ENCODE peak calls at places on chromosomes 13 and 19, in four cellular contexts. G is aorta, Z is ascending aorta, V is thoracic aorta. K is an unnamed sample.
A peak's percentile ranks its signal among the peaks of the same experiment; 100 is the strongest.

GRCh38 chr13:110397445-110397844 is 90.4 kb downstream of the COL4A2 start:
- DNase-seq in G (no peak), Z (no peak), V (no peak), K (no peak)

GRCh38 chr19:53945441-53945840 is 17.3 kb upstream of the CACNG8 start:
- DNase-seq in G (peak; percentile 5), Z (no peak), V (no peak), K (peak; percentile 17)

GRCh38 chr13:79966502-79966901 is 374.4 kb downstream of the SPRY2 start:
- DNase-seq in G (no peak), Z (no peak), V (no peak), K (no peak)

GRCh38 chr13:24630851-24631341 is 49.3 kb upstream of the ATP12A start:
- DNase-seq in G (no peak), Z (no peak), V (no peak), K (peak; percentile 14)

GRCh38 chr19:33604651-33605050 is 17.1 kb upstream of the CHST8 start:
- DNase-seq in G (no peak), Z (no peak), V (no peak), K (peak; percentile 79)

GRCh38 chr19:3068071-3068470 is 5.8 kb upstream of the TLE5 start:
- DNase-seq in G (no peak), Z (no peak), V (no peak), K (peak; percentile 88)

GRCh38 chr19:2424686-2425621 is 2.4 kb downstream of the TIMM13 start:
- DNase-seq in G (peak; percentile 82), Z (no peak), V (no peak), K (no peak)

GRCh38 chr19:49468746-49469447 is 5.1 kb upstream of the FLT3LG start:
- DNase-seq in G (peak; percentile 89), Z (no peak), V (peak; percentile 31), K (peak; percentile 88)

GRCh38 chr19:48695743-48696352 is at the start of gene FUT2:
- DNase-seq in G (no peak), Z (no peak), V (no peak), K (no peak)

GRCh38 chr13:26219726-26220125 is 2.4 kb downstream of the RNF6 start:
- DNase-seq in G (no peak), Z (no peak), V (no peak), K (no peak)

GRCh38 chr19:1026189-1027019 is at the start of gene CNN2:
- DNase-seq in G (peak; percentile 95), Z (no peak), V (no peak), K (peak; percentile 76)

GRCh38 chr13:33547035-33547434 is 261.5 kb upstream of the STARD13 start:
- DNase-seq in G (no peak), Z (no peak), V (no peak), K (peak; percentile 35)

GRCh38 chr13:82011355-82011754 is 1670.4 kb upstream of the SPRY2 start:
- DNase-seq in G (no peak), Z (no peak), V (no peak), K (no peak)

GRCh38 chr19:35509018-35509652 is 4.3 kb downstream of the DMKN start:
- DNase-seq in G (no peak), Z (no peak), V (no peak), K (no peak)

GRCh38 chr13:29131881-29132668 is 311.9 kb downstream of the MTUS2 start:
- DNase-seq in G (no peak), Z (no peak), V (no peak), K (no peak)

GRCh38 chr19:3346677-3347353 is 19.6 kb upstream of the NFIC start:
- DNase-seq in G (peak; percentile 95), Z (no peak), V (no peak), K (peak; percentile 42)

GRCh38 chr19:29548483-29549085 is 22.8 kb downstream of the VSTM2B start:
- DNase-seq in G (no peak), Z (no peak), V (no peak), K (no peak)

GRCh38 chr19:5805465-5806132 is 732 bp downstream of the NRTN start:
- DNase-seq in G (no peak), Z (no peak), V (no peak), K (peak; percentile 88)

GRCh38 chr19:9865732-9866627 is 30.9 kb downstream of the PIN1 start:
- DNase-seq in G (no peak), Z (no peak), V (no peak), K (no peak)

GRCh38 chr19:43609872-43610271 is 2.0 kb upstream of the SRRM5 start:
- DNase-seq in G (no peak), Z (no peak), V (no peak), K (no peak)

GRCh38 chr13:103236213-103236612 is 170.0 kb upstream of the SLC10A2 start:
- DNase-seq in G (no peak), Z (no peak), V (no peak), K (no peak)

GRCh38 chr19:16654151-16654550 is 5.8 kb downstream of the SMIM7 start:
- DNase-seq in G (no peak), Z (no peak), V (no peak), K (peak; percentile 68)

GRCh38 chr19:16657384-16657783 is 2.6 kb downstream of the SMIM7 start:
- DNase-seq in G (no peak), Z (no peak), V (no peak), K (no peak)

GRCh38 chr19:16650821-16651220 is 9.1 kb downstream of the SMIM7 start:
- DNase-seq in G (no peak), Z (no peak), V (no peak), K (no peak)

GRCh38 chr19:16655727-16656126 is 4.2 kb downstream of the SMIM7 start:
- DNase-seq in G (no peak), Z (no peak), V (no peak), K (no peak)

DNA sequence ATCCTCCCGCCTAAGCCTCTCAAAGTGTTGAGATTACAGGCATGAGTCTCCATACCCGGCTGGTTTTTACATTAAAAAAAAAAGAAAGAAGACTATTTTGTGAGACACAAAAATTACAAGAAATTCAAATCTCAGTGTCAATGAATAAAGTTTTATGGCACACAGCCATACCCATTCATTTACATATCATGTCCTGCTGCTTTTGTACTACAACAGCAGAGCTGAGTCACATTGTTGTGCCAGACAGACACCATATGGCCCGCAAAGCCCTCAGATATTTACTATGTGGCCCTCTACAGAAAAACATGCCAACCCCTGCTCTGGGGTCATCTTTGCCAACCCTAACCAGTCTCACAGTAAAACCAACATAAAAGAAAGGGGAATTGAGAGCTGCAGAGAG is 5.3 kb downstream of the SMIM7 start:
- DNase-seq in G (no peak), Z (no peak), V (no peak), K (no peak)
- H3K4me1 ChIP-seq in G (no peaks in the 10 kb centered on the region), Z (peaks cover 13% of the 10 kb centered on the region), V (peaks cover 20% of the 10 kb centered on the region), K (no peaks in the 10 kb centered on the region)

GRCh38 chr13:93767917-93768422 is 541.4 kb downstream of the GPC6 start:
- DNase-seq in G (no peak), Z (no peak), V (no peak), K (peak; percentile 45)
- H3K27ac ChIP-seq in G (no peak overlapping the region), Z (no peak overlapping the region), V (no peak overlapping the region), K (peak overlapping the region; percentile 78)

DNA sequence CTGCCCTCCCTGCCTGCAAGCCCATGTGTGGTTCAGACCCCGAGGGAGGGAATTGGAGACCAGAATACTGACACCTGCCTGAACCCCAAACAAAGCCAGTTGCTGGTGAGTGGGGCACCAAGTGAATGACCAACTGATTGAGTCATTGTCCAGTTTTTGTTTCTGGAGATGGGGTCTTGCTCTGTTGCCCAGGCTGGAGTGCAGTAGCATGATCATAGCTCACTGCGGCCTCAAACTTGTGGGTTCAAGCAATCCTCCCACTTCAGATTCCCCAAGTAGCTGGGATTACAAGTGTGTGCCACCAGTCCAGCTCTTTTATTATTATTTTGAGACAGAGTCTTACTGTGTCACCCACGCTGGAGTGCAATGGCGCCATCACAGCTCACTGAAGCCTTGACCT is 4.0 kb downstream of the CCL25 start:
- DNase-seq in G (no peak), Z (no peak), V (no peak), K (no peak)
- H3K27me3 ChIP-seq in G (no peaks in the 10 kb centered on the region), Z (no peaks in the 10 kb centered on the region), V (no peaks in the 10 kb centered on the region), K (no peaks in the 10 kb centered on the region)

GRCh38 chr13:21817878-21818277 is 147.0 kb downstream of the FGF9 start:
- DNase-seq in G (peak; percentile 63), Z (no peak), V (no peak), K (no peak)
- H3K4me1 ChIP-seq in G (no peaks in the 10 kb centered on the region), Z (no peaks in the 10 kb centered on the region), V (no peaks in the 10 kb centered on the region), K (no peaks in the 10 kb centered on the region)

DNA sequence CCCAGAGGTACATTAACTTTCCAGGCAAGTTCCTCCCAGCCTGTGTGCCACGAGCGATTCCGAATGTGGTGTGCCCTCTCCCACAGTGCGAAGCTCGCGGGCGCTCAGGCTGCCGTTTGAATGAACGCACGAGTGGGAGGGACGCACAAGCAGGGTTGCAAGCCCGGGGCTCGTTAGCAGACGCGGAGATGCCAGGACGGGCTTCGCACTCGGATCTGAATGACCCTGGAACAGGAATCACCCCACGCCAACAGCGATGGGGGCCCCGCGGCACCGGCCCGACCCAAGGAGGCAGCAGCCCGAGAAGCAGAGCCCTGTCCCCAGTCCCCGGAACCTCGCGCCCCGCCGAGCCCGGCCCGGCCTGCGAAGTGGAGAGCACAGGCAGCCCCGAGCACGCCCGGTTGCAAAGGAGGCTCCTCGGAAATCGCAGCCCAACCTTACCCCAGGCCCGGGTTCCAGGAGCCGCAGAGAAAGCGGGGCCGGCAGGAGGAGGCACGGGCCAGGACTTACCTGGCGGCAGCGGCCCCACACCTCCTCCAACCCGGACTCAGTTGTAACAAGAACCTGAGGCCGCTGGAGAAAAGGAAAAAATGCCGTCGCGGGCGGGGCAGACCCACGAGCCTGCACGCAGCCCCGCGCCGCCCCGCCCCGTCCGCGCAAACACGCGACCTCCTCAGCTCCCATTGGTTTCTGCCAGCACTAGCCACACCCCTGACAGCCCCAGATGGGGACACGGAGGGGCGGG is at the start of gene SLC25A30:
- DNase-seq in G (peak; percentile 97), Z (peak; percentile 87), V (peak; percentile 85), K (peak; percentile 95)
- H3K27ac ChIP-seq in G (peak within 1 kb of the TSS; percentile 56), Z (peak within 1 kb of the TSS; percentile 83), V (peak within 1 kb of the TSS; percentile 81), K (peak within 1 kb of the TSS; percentile 44)

GRCh38 chr13:112457081-112457480 is 80.9 kb downstream of the SPACA7 start:
- DNase-seq in G (no peak), Z (no peak), V (no peak), K (no peak)
- H3K27me3 ChIP-seq in G (no peaks in the 10 kb centered on the region), Z (no peaks in the 10 kb centered on the region), V (no peaks in the 10 kb centered on the region), K (no peaks in the 10 kb centered on the region)

GRCh38 chr13:86660090-86660489 is 860.9 kb upstream of the SLITRK6 start:
- DNase-seq in G (no peak), Z (no peak), V (no peak), K (no peak)
- H3K4me1 ChIP-seq in G (no peaks in the 10 kb centered on the region), Z (no peaks in the 10 kb centered on the region), V (no peaks in the 10 kb centered on the region), K (no peaks in the 10 kb centered on the region)

GRCh38 chr19:13981467-13981866 is 24.7 kb downstream of the RFX1 start:
- DNase-seq in G (no peak), Z (no peak), V (no peak), K (no peak)
- H3K27ac ChIP-seq in G (no peak overlapping the region), Z (no peak overlapping the region), V (no peak overlapping the region), K (no peak overlapping the region)

DNA sequence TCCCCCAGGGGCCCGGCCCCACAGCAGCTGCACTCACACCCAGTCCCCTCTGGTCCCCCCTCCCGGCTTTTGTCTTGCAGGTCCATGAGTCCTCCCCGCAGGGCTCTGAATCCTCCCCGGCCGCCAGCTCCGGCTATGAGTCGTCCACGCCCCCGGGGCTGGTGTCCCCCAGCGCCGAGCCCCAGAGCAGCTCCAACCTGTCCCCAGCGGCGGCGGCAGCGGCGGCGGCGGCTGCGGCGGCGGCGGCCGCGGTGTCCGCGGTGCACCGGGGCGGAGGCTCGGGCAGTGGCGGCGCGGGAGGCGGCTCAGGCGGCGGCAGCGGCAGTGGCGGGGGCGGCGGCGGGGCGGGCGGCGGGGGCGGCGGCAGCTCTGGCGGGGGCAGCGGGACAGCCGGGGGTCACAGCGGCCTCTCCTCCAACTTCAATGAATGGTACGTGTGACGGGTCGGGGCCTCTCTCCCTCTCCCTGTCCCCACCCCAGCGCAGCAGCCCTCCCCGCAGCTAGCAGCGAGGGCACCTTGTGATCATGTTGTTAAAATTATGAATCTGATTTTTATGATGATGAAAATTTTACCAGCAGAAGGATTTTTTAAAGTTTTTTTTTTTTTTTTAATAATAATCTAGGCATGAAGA is 3.8 kb downstream of the ZIC2 start:
- DNase-seq in G (peak; percentile 51), Z (no peak), V (no peak), K (no peak)
- H3K27me3 ChIP-seq in G (no peaks in the 10 kb centered on the region), Z (peaks cover 56% of the 10 kb centered on the region), V (peaks cover 56% of the 10 kb centered on the region), K (no peaks in the 10 kb centered on the region)